ENCODE peak calls at places on chromosome 16, in eight cellular contexts. L, X, G, Q, C, M, I and S are unnamed samples.

GRCh38 chr16:88634994-88635670 is 3.2 kb upstream of the IL17C start:
- DNase-seq in L (no peak), X (peak), G (peak), Q (no peak), C (no peak), M (no peak), I (no peak), S (no peak)

GRCh38 chr16:70737377-70738082 is 51.7 kb upstream of the MTSS2 start:
- DNase-seq in L (peak), X (no peak), G (peak), Q (peak), C (peak), M (peak), I (peak), S (peak)

GRCh38 chr16:1363501-1364041 is 11.8 kb downstream of the GNPTG start:
- DNase-seq in L (peak), X (peak), G (peak), Q (peak), C (no peak), M (peak), I (peak), S (peak)

GRCh38 chr16:11394593-11394960 is 49.3 kb downstream of the RMI2 start:
- DNase-seq in L (peak), X (no peak), G (no peak), Q (no peak), C (no peak), M (no peak), I (peak), S (no peak)

GRCh38 chr16:87457724-87458423 is 35.0 kb downstream of the ZCCHC14 start:
- DNase-seq in L (no peak), X (peak), G (peak), Q (no peak), C (no peak), M (no peak), I (no peak), S (no peak)

GRCh38 chr16:23374721-23375120 is 72.6 kb downstream of the SCNN1B start:
- DNase-seq in L (no peak), X (no peak), G (no peak), Q (no peak), C (no peak), M (no peak), I (no peak), S (no peak)

GRCh38 chr16:86573215-86573614 is 5.1 kb upstream of the FOXL1 start:
- DNase-seq in L (no peak), X (no peak), G (peak), Q (no peak), C (no peak), M (no peak), I (no peak), S (no peak)

GRCh38 chr16:87942680-87943079 is 6.4 kb upstream of the CA5A start:
- DNase-seq in L (no peak), X (no peak), G (no peak), Q (no peak), C (no peak), M (no peak), I (no peak), S (no peak)

GRCh38 chr16:88633684-88634140 is 4.7 kb upstream of the IL17C start:
- DNase-seq in L (no peak), X (no peak), G (peak), Q (peak), C (no peak), M (no peak), I (no peak), S (peak)

GRCh38 chr16:67378642-67379041 is 14.7 kb downstream of the TPPP3 start:
- DNase-seq in L (no peak), X (no peak), G (no peak), Q (no peak), C (no peak), M (no peak), I (no peak), S (no peak)